ENCODE peak calls at places on chromosomes 16 and 17, in four cellular contexts. T is GM23248, M is fibroblast of lung, Y is MM.1S. W is an unnamed sample.

GRCh38 chr17:75876190-75876937 is 2.0 kb downstream of the TRIM47 start:
- DNase-seq in T (peak), M (no peak), Y (peak), W (no peak)

GRCh38 chr16:56697456-56698155 is 15.3 kb downstream of the MT1X start:
- DNase-seq in T (no peak), M (no peak), Y (no peak), W (no peak)

GRCh38 chr17:50266384-50267073 is 7.7 kb upstream of the TMEM92 start:
- DNase-seq in T (peak), M (peak), Y (no peak), W (peak)

GRCh38 chr16:29974291-29975133 is 844 bp downstream of the TAOK2 start:
- DNase-seq in T (peak), M (peak), Y (no peak), W (peak)

GRCh38 chr16:6189216-6189615 is 1091.6 kb upstream of the EEF2KMT start:
- DNase-seq in T (no peak), M (no peak), Y (peak), W (no peak)

GRCh38 chr16:2428051-2428786 is 1.0 kb upstream of the CCNF start:
- DNase-seq in T (peak), M (peak), Y (peak), W (peak)

GRCh38 chr17:62614142-62614541 is 13.3 kb upstream of the MRC2 start:
- DNase-seq in T (peak), M (peak), Y (no peak), W (peak)

GRCh38 chr17:77365584-77366186 is 224.9 kb downstream of the SEC14L1 start:
- DNase-seq in T (peak), M (peak), Y (no peak), W (peak)

GRCh38 chr17:28878158-28878910 is 19.2 kb downstream of the FLOT2 start:
- DNase-seq in T (no peak), M (no peak), Y (no peak), W (no peak)

GRCh38 chr16:57041182-57042156 is 50.9 kb upstream of the CPNE2 start:
- DNase-seq in T (no peak), M (peak), Y (peak), W (no peak)

GRCh38 chr16:19131809-19132777 is 18.3 kb downstream of the ITPRIPL2 start:
- DNase-seq in T (peak), M (no peak), Y (no peak), W (no peak)

GRCh38 chr16:58507195-58507962 is 7.4 kb downstream of the NDRG4 start:
- DNase-seq in T (no peak), M (no peak), Y (no peak), W (no peak)

GRCh38 chr16:31467151-31467550 is 4.8 kb upstream of the TGFB1I1 start:
- DNase-seq in T (no peak), M (no peak), Y (no peak), W (no peak)

GRCh38 chr16:31519746-31520145 is 8.0 kb upstream of the AHSP start:
- DNase-seq in T (no peak), M (no peak), Y (no peak), W (no peak)

GRCh38 chr17:60039096-60039495 is 39.6 kb downstream of the HEATR6 start:
- DNase-seq in T (no peak), M (peak), Y (no peak), W (no peak)

GRCh38 chr17:36721560-36722120 is 120.3 kb downstream of the MRM1 start:
- DNase-seq in T (peak), M (no peak), Y (no peak), W (no peak)

GRCh38 chr16:74297296-74297665 is 667 bp downstream of the PSMD7 start:
- DNase-seq in T (peak), M (peak), Y (peak), W (peak)

GRCh38 chr16:23225634-23226033 is 43.1 kb downstream of the SCNN1G start:
- DNase-seq in T (no peak), M (no peak), Y (no peak), W (no peak)

GRCh38 chr17:43574348-43574747 is 28.2 kb upstream of the ETV4 start:
- DNase-seq in T (no peak), M (no peak), Y (no peak), W (no peak)

GRCh38 chr16:48999034-48999433 is 282.6 kb downstream of the CBLN1 start:
- DNase-seq in T (no peak), M (no peak), Y (no peak), W (no peak)

GRCh38 chr17:301681-302299 is 50.8 kb downstream of the RPH3AL start:
- DNase-seq in T (peak), M (no peak), Y (no peak), W (no peak)

GRCh38 chr16:50526249-50526648 is 21.9 kb upstream of the NKD1 start:
- DNase-seq in T (no peak), M (no peak), Y (no peak), W (no peak)

GRCh38 chr17:250487-251300 is 69.2 kb upstream of the DOC2B start:
- DNase-seq in T (no peak), M (no peak), Y (no peak), W (no peak)

GRCh38 chr17:80183581-80184422 is 14.0 kb downstream of the CARD14 start:
- DNase-seq in T (no peak), M (no peak), Y (no peak), W (no peak)

GRCh38 chr16:81451753-81452680 is 7.4 kb downstream of the CMIP start:
- DNase-seq in T (no peak), M (no peak), Y (no peak), W (no peak)

GRCh38 chr17:77512062-77512946 is 371.5 kb downstream of the SEC14L1 start:
- DNase-seq in T (no peak), M (no peak), Y (no peak), W (no peak)

GRCh38 chr17:76826290-76827138 is 41.7 kb upstream of the MGAT5B start:
- DNase-seq in T (no peak), M (no peak), Y (no peak), W (no peak)

GRCh38 chr17:6713130-6713917 is at the start of gene SLC13A5:
- DNase-seq in T (peak), M (peak), Y (no peak), W (peak)

GRCh38 chr17:79033046-79033616 is 9.2 kb downstream of the C1QTNF1 start:
- DNase-seq in T (no peak), M (no peak), Y (no peak), W (no peak)

GRCh38 chr17:78977681-78977943 is 2.1 kb downstream of the LGALS3BP start:
- DNase-seq in T (no peak), M (no peak), Y (no peak), W (no peak)

GRCh38 chr17:69030145-69030544 is 30.6 kb downstream of the ABCA9 start:
- DNase-seq in T (peak), M (no peak), Y (no peak), W (peak)

GRCh38 chr16:53756329-53756996 is 52.5 kb downstream of the FTO start:
- DNase-seq in T (no peak), M (peak), Y (no peak), W (peak)
- H3K9ac ChIP-seq in T (peak), M (no peak), Y (no peak), W (no peak)

GRCh38 chr17:81337449-81337848 is 42.3 kb upstream of the SLC38A10 start:
- DNase-seq in T (no peak), M (no peak), Y (no peak), W (no peak)

GRCh38 chr17:81338301-81339179 is 43.4 kb upstream of the SLC38A10 start:
- DNase-seq in T (no peak), M (peak), Y (no peak), W (no peak)

GRCh38 chr17:81336296-81336929 is 41.3 kb upstream of the SLC38A10 start:
- DNase-seq in T (no peak), M (no peak), Y (no peak), W (no peak)

GRCh38 chr17:81335388-81336157 is 40.5 kb upstream of the SLC38A10 start:
- DNase-seq in T (no peak), M (no peak), Y (no peak), W (no peak)

GRCh38 chr17:81336930-81337325 is 41.8 kb upstream of the SLC38A10 start:
- DNase-seq in T (no peak), M (no peak), Y (no peak), W (no peak)
- H3K9ac ChIP-seq in T (no peak), M (no peak), Y (no peak), W (no peak)

GRCh38 chr17:63929860-63930766 is 2.0 kb downstream of the CD79B start:
- DNase-seq in T (no peak), M (no peak), Y (no peak), W (no peak)

GRCh38 chr17:63932721-63933120 is 590 bp upstream of the CD79B start:
- DNase-seq in T (no peak), M (no peak), Y (no peak), W (no peak)

GRCh38 chr17:63932008-63932561 is at the start of gene CD79B:
- DNase-seq in T (no peak), M (no peak), Y (peak), W (no peak)

GRCh38 chr17:63928966-63929695 is 3.0 kb downstream of the CD79B start:
- DNase-seq in T (no peak), M (no peak), Y (no peak), W (no peak)

DNA sequence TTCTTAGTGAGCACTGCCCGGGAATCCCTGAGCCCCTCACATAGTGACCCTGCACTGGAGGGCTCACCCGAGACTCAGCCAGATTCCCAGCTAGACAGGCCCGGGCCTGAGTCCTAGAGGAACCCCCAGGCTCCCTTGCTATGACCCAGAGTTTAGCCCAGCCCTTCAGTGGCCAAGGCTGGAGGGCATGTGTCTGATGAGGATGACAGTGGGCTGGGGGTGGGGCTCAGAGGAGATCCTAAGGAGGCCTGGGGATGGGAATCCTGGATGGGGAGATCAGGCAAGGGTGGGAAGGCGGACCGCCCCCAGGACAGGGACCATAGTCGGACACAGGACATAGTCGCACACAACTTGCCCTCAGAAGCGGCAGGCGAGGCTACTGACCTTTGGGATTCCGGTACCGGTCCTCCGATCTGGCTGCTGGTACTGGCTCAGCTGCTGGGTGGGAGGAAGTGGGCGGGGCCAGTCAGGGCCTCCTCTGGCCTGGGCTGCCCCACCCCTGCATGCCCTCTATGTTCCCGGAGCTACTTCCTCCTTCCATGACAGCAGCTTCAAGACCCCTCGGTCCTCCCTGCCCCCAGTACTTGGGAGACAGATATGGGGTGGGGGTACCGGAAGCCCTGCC is 1.1 kb downstream of the CD79B start:
- DNase-seq in T (no peak), M (no peak), Y (peak), W (no peak)
- H3K9ac ChIP-seq in T (no peak), M (no peak), Y (peak), W (no peak)

GRCh38 chr17:57997085-57997809 is 9.2 kb upstream of the VEZF1 start:
- DNase-seq in T (no peak), M (no peak), Y (no peak), W (no peak)
- H3K9ac ChIP-seq in T (no peak), M (no peak), Y (no peak), W (no peak)

DNA sequence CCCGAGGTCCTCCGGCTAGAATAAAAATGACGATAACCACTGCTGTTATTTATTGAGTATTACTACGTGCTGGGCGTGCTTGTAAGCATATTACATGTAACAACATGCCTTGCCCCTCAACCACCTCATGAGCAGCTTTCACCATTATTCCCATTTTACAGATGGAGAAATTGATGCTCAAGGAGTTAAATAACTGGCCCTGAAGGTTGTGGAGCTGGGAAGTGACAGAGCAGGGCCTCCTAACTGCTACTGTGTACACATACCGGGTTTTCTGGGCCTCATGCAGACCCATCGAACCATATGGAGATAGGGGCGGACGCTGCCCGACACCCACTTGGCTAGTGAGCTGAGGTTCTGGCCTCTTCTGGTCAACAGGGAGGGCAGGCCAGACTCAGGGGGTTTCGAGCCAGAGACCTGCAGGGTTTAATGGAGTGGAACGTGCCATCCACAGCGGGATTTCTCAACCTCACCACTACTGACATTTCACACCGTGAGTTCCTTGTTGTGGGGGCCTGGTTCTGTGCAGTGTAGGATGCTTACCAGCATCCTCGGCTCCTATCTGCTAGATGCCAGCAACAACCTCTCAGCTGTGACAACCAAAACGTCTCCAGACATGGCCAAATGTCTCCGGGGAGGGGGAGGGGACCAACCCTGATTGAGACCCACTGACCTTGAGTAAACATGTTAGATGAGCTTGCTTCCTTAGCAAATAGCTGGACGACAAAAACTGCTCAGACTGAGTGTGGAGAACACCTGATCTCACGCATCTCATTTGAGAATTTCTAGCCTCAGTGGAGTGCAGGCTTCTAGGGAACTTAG is 432.0 kb downstream of the SLC39A11 start:
- DNase-seq in T (no peak), M (no peak), Y (no peak), W (no peak)
- H3K9ac ChIP-seq in T (no peak), M (no peak), Y (no peak), W (no peak)

GRCh38 chr17:20156196-20157077 is 147.3 kb downstream of the SPECC1 start:
- DNase-seq in T (peak), M (peak), Y (peak), W (peak)

GRCh38 chr17:20153231-20153630 is 144.1 kb downstream of the SPECC1 start:
- DNase-seq in T (no peak), M (no peak), Y (peak), W (no peak)

GRCh38 chr17:20154601-20155000 is 145.4 kb downstream of the SPECC1 start:
- DNase-seq in T (no peak), M (no peak), Y (no peak), W (no peak)

GRCh38 chr17:20157078-20157360 is 147.9 kb downstream of the SPECC1 start:
- DNase-seq in T (no peak), M (no peak), Y (no peak), W (no peak)

DNA sequence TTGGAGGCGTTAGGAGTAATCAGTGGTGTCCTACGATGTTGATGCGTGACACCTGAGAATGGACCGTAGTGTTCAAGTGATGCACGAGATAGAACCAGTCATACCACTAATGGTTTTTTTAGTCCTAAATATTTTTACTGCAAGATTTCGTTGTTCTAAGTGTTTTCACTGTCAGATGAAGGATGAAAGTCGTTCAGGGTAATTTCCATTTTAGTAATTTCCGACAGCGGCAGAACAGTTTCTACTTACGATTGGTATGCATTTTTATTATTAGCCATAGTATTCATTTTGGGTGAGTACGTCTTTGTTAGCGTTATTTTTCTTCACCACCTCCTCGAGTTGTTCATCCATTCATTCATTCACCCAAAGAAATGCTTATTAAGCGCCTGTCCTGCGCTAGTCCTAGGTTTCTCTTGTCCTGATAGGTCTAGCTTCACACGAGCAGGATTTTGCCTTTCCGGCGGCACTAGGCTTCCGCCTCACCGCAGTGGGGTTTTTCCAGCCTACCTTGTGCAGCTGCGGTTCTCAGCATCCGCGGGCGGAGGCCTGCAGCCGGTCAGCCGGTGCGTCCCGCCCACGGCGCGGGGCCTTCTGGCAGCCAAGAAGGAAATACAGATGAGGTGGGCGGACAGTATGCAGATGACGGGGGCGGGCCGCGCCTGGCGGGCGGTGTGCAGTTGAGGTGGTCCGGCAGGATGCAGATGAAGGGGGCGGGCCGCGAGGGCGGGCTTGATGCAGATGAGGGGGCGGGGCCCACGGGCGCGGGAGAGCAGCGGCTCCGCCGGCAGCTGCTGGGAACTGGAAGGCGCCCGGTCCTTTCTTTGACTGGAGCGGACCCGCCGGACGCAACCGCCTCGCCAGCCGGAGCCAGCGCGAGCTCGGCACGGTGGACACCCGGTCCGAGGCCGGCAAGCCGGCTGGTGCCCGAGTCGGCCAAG is 146.4 kb downstream of the SPECC1 start:
- DNase-seq in T (peak), M (peak), Y (peak), W (peak)
- H3K9ac ChIP-seq in T (peak), M (peak), Y (peak), W (no peak)

DNA sequence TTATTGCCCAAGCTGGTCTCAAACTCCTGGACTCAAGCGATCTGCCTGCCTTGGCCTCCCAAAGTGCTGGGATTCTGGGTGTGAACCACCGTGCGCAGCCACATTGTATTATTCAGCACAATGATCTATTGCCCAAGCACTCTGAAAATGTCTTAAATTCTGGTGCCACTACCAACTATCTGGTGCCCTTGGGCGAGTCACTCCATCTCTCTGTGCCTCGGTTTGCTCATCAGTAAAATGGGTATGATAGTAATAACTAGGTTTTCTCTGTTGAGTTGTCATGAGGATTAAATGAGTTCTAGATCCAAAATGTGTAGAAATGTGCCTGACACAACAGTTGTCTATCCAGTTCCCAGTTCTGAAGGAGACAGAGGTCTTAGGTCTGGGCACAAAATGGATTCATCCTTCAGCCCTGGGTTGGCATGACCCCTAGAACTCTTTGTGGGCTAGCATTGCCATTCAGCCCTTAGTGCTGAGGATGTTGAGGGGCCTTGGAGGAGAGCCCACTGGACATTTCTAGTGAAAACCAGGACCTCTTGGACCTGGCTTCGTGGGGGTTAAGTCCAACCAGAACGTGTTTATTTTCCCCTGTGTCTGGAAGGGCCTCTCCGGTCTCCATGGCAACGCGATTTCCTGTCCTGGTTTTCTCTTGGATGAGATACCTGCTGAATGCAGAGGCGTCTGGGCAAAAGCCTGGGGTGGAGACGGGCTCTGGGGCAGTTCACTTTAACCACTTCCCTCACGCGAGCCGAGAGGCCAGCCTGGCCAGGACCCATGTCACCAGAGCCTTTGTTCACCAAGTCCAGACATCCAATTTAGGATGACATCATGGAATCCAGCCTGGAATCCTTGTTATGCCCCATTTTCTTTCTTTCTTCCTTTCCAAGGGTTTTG is 43.7 kb upstream of the TNRC6A start:
- DNase-seq in T (peak), M (peak), Y (no peak), W (peak)
- H3K9ac ChIP-seq in T (peak), M (no peak), Y (no peak), W (peak)

DNA sequence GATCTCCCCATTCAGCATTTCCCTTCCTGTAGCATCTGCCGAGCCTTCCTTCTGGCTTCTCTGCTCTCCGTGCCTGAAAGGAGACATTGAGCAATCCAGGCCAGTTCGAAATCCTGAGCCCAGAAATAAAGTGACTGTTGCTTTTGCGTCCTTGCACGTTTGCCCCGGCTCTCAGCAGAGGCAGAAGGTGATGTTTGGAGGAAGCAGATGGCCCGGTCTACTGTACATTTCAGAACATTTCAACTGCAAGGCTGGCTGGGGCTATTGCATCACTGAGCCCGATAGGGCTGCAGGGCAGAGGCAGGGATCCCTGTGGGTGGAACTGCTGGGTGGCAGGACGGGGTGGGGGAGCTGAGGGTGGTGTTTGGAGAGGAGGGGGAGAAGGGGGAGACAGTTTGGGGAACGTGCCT is 29.5 kb downstream of the IRF8 start:
- DNase-seq in T (peak), M (no peak), Y (no peak), W (peak)
- H3K9ac ChIP-seq in T (no peak), M (no peak), Y (no peak), W (no peak)

W was measured in adipocyte.